ENCODE peak calls at places on chromosomes 13 and 19, in seven cellular contexts. V, D, L, E, G, N and P are unnamed samples.
A peak's percentile ranks its signal among the peaks of the same experiment; 100 is the strongest.

GRCh38 chr13:37565425-37565824 is 33.1 kb downstream of the POSTN start:
- ATAC-seq in V (no peak), D (no peak), L (no peak), E (no peak), G (no peak), N (no peak), P (no peak)

GRCh38 chr13:99231726-99232125 is 26.5 kb downstream of the GPR18 start:
- ATAC-seq in V (no peak), D (no peak), L (peak; percentile 41), E (no peak), G (no peak), N (peak; percentile 36), P (no peak)

GRCh38 chr19:3057275-3057714 is 5.0 kb downstream of the TLE5 start:
- ATAC-seq in V (no peak), D (peak; percentile 73), L (no peak), E (peak; percentile 86), G (no peak), N (no peak), P (peak; percentile 87)

GRCh38 chr13:98962901-98963594 is 14.8 kb downstream of the DOCK9 start:
- ATAC-seq in V (no peak), D (no peak), L (no peak), E (no peak), G (no peak), N (no peak), P (peak; percentile 16)

GRCh38 chr13:52405369-52405766 is 604 bp downstream of the THSD1 start:
- ATAC-seq in V (no peak), D (peak; percentile 60), L (no peak), E (no peak), G (peak; percentile 35), N (peak; percentile 17), P (no peak)

GRCh38 chr13:44879452-44880058 is 109.7 kb downstream of the NUFIP1 start:
- ATAC-seq in V (peak; percentile 78), D (peak; percentile 48), L (no peak), E (no peak), G (peak; percentile 31), N (peak; percentile 75), P (no peak)

GRCh38 chr13:44903596-44903995 is 85.7 kb downstream of the NUFIP1 start:
- ATAC-seq in V (no peak), D (no peak), L (no peak), E (peak; percentile 68), G (no peak), N (no peak), P (peak; percentile 94)

GRCh38 chr13:32430018-32430747 is 2.3 kb upstream of the N4BP2L1 start:
- ATAC-seq in V (no peak), D (no peak), L (no peak), E (no peak), G (no peak), N (no peak), P (no peak)

GRCh38 chr13:31824705-31825512 is 85.6 kb downstream of the RXFP2 start:
- ATAC-seq in V (no peak), D (no peak), L (no peak), E (no peak), G (no peak), N (peak; percentile 71), P (no peak)

GRCh38 chr19:55674459-55674840 is 576 bp upstream of the EPN1 start:
- ATAC-seq in V (peak; percentile 0), D (peak; percentile 3), L (peak; percentile 2), E (no peak), G (no peak), N (no peak), P (no peak)

GRCh38 chr13:59409211-59409610 is 754.5 kb downstream of the DIAPH3 start:
- ATAC-seq in V (no peak), D (no peak), L (no peak), E (no peak), G (no peak), N (no peak), P (peak; percentile 31)

GRCh38 chr13:46571189-46571901 is 18.4 kb downstream of the LRCH1 start:
- ATAC-seq in V (no peak), D (no peak), L (no peak), E (no peak), G (peak; percentile 70), N (peak; percentile 73), P (peak; percentile 38)

GRCh38 chr19:44575116-44575700 is 38.2 kb upstream of the IGSF23 start:
- ATAC-seq in V (no peak), D (no peak), L (no peak), E (no peak), G (no peak), N (no peak), P (no peak)

GRCh38 chr19:17081672-17082630 is 6.4 kb downstream of the MYO9B start:
- ATAC-seq in V (no peak), D (no peak), L (no peak), E (no peak), G (no peak), N (no peak), P (no peak)

GRCh38 chr13:60175571-60175970 is 11.8 kb upstream of the DIAPH3 start:
- ATAC-seq in V (no peak), D (no peak), L (peak; percentile 63), E (no peak), G (peak; percentile 47), N (no peak), P (no peak)

GRCh38 chr19:41904118-41904870 is 21.3 kb downstream of the ARHGEF1 start:
- ATAC-seq in V (no peak), D (no peak), L (no peak), E (peak; percentile 91), G (peak; percentile 79), N (no peak), P (no peak)

GRCh38 chr19:55189424-55189823 is 9.3 kb upstream of the SYT5 start:
- ATAC-seq in V (peak; percentile 92), D (peak; percentile 92), L (peak; percentile 15), E (no peak), G (peak; percentile 14), N (no peak), P (peak; percentile 82)

GRCh38 chr13:30567072-30567471 is 50.6 kb upstream of the USPL1 start:
- ATAC-seq in V (no peak), D (no peak), L (no peak), E (no peak), G (no peak), N (peak; percentile 67), P (no peak)

GRCh38 chr13:99215466-99215865 is 14.8 kb downstream of the UBAC2 start:
- ATAC-seq in V (no peak), D (no peak), L (peak; percentile 18), E (no peak), G (no peak), N (no peak), P (no peak)

GRCh38 chr19:39064405-39064804 is 19.8 kb upstream of the ACP7 start:
- ATAC-seq in V (peak; percentile 60), D (peak; percentile 6), L (no peak), E (no peak), G (no peak), N (no peak), P (no peak)

GRCh38 chr13:49314344-49314882 is 66.7 kb downstream of the CDADC1 start:
- ATAC-seq in V (peak; percentile 46), D (peak; percentile 56), L (no peak), E (peak; percentile 54), G (no peak), N (peak; percentile 88), P (peak; percentile 6)

GRCh38 chr19:13920940-13921744 is 15.1 kb downstream of the CC2D1A start:
- ATAC-seq in V (peak; percentile 91), D (peak; percentile 90), L (peak; percentile 98), E (peak; percentile 28), G (peak; percentile 78), N (peak; percentile 98), P (peak; percentile 37)

DNA sequence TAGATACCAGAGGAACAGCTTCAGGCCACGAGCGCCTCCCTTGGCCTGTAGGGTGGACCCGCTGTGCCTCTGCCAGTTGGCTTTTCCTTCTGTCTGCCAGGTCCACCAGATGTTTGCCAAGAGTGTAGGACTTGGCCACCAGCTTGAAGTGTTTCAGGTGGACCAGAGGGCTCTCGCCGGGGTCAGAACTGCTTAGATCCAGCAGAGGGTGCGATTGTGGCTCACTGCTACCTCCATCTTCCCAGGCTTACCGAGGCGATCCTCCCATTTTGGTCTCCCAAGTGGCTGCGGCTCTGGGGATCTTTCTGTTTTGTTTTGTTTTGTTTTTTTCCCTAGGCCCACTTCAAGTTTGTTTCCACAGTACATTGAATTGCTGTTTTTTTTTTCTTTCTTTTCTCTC is 23.0 kb upstream of the ZNF730 start:
- ATAC-seq in V (no peak), D (no peak), L (no peak), E (no peak), G (no peak), N (no peak), P (no peak)
- H3K9me3 ChIP-seq in V (peaks cover 5% of the 10 kb centered on the region), D (no peaks in the 10 kb centered on the region), L (no peaks in the 10 kb centered on the region), E (peaks cover 44% of the 10 kb centered on the region), G (peaks cover 99% of the 10 kb centered on the region), N (no peaks in the 10 kb centered on the region), P (no peaks in the 10 kb centered on the region)

GRCh38 chr19:1106841-1107654 is 3.3 kb downstream of the GPX4 start:
- ATAC-seq in V (peak; percentile 8), D (peak; percentile 39), L (peak; percentile 15), E (no peak), G (peak; percentile 1), N (peak; percentile 9), P (no peak)
- TF ChIP-seq POLR2AphosphoS5 in V (no peak), D (no peak), L (no peak), E (no peak), G (no peak), N (no peak), P (no peak)

DNA sequence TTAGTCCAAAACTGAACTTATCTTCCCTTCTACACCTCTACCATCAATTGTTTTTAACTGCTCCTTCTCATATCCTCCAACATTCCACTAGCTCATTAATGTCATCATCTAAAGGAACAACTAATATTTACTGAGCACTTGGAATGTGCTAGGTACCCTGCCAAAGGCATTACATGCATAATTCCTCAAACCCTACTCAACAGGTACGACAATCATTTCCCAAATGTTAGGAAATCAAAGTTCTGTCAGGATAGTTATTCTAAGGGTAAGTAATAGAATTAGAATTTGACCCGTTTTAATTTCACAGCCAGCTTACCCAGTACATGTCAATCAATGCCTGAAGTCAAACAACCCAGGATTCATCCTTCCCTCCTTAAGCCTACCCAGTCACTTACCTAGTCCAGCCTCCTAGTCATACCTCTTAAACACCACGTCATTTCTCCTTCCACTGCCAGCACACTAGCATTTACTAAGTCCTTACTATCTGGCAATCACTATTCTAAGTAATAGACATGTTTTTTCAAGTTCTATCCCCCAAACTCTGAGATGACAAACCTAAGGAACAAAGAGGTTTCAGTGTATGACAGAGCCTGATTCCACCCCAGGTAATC is 2.4 kb downstream of the LNX2 start:
- ATAC-seq in V (no peak), D (no peak), L (no peak), E (peak; percentile 79), G (no peak), N (no peak), P (no peak)
- H3K9me3 ChIP-seq in V (no peaks in the 10 kb centered on the region), D (no peaks in the 10 kb centered on the region), L (no peaks in the 10 kb centered on the region), E (peaks cover 4% of the 10 kb centered on the region), G (peaks cover 14% of the 10 kb centered on the region), N (no peaks in the 10 kb centered on the region), P (no peaks in the 10 kb centered on the region)

GRCh38 chr19:7533925-7534480 is 1.5 kb upstream of the PNPLA6 start:
- ATAC-seq in V (peak; percentile 63), D (peak; percentile 70), L (peak; percentile 91), E (peak; percentile 88), G (peak; percentile 73), N (peak; percentile 77), P (peak; percentile 84)
- TF ChIP-seq POLR2AphosphoS5 in V (peak; percentile 62), D (peak; percentile 49), L (peak; percentile 55), E (peak; percentile 92), G (no peak), N (peak; percentile 63), P (peak; percentile 94)

GRCh38 chr19:51993422-51993821 is 6.8 kb upstream of the ZNF350 start:
- ATAC-seq in V (no peak), D (no peak), L (no peak), E (no peak), G (no peak), N (no peak), P (no peak)

GRCh38 chr19:51994048-51994644 is 7.5 kb upstream of the ZNF350 start:
- ATAC-seq in V (no peak), D (no peak), L (no peak), E (no peak), G (no peak), N (no peak), P (no peak)
- H3K9me3 ChIP-seq in V (peaks cover 34% of the 10 kb centered on the region), D (peaks cover 61% of the 10 kb centered on the region), L (peaks cover 21% of the 10 kb centered on the region), E (peaks cover 98% of the 10 kb centered on the region), G (peaks cover 91% of the 10 kb centered on the region), N (peaks cover 46% of the 10 kb centered on the region), P (peaks cover 25% of the 10 kb centered on the region)